ENCODE peak calls at places on chromosomes 2 and 18, in ten cellular contexts. V, G, Z, K, W, D, N, Q, L and F are unnamed samples.

GRCh38 chr2:72605836-72606442 is 219.9 kb downstream of the EXOC6B start:
- DNase-seq in D (no peak), L (no peak), G (no peak), N (no peak), W (no peak), Q (no peak), K (no peak), V (peak), Z (no peak), F (no peak)

GRCh38 chr18:77131100-77131651 is 1.4 kb downstream of the MBP start:
- DNase-seq in V (peak), W (peak), N (no peak), D (peak), G (no peak), L (no peak), Q (no peak), Z (peak), K (no peak), F (no peak)

GRCh38 chr2:26721267-26722032 is 28.9 kb downstream of the KCNK3 start:
- DNase-seq in W (no peak), G (no peak), Q (no peak), K (no peak), N (no peak), L (peak), Z (no peak), V (no peak), D (no peak), F (no peak)

GRCh38 chr2:25251032-25251460 is 82.7 kb upstream of the POMC start:
- DNase-seq in D (peak), L (no peak), K (no peak), V (no peak), W (no peak), Q (no peak), N (no peak), Z (peak), G (no peak), F (peak)

GRCh38 chr2:99607454-99607853 is 117.6 kb upstream of the REV1 start:
- DNase-seq in V (no peak), Z (no peak), G (no peak), W (no peak), D (no peak), L (no peak), Q (no peak), K (no peak), N (no peak), F (no peak)

GRCh38 chr2:161357097-161357496 is 48.9 kb downstream of the PSMD14 start:
- DNase-seq in L (no peak), Q (no peak), V (no peak), G (no peak), D (no peak), W (no peak), N (no peak), Z (no peak), K (no peak), F (no peak)

GRCh38 chr2:133369896-133370295 is 198.4 kb downstream of the NCKAP5 start:
- DNase-seq in V (no peak), L (no peak), Q (no peak), D (no peak), W (no peak), N (no peak), K (no peak), G (no peak), Z (no peak), F (no peak)

GRCh38 chr2:98461650-98462049 is 17.0 kb downstream of the INPP4A start:
- DNase-seq in L (no peak), N (no peak), K (no peak), G (no peak), D (no peak), Q (no peak), V (no peak), W (peak), Z (no peak), F (no peak)

GRCh38 chr18:52008330-52008729 is 331.7 kb upstream of the DCC start:
- DNase-seq in K (no peak), G (no peak), Q (no peak), N (no peak), D (no peak), W (no peak), Z (no peak), V (no peak), L (no peak), F (no peak)

GRCh38 chr2:236747426-236747825 is 177.8 kb downstream of the ACKR3 start:
- DNase-seq in G (no peak), Q (no peak), N (no peak), W (no peak), D (no peak), L (no peak), K (no peak), V (no peak), Z (no peak), F (no peak)

GRCh38 chr2:214801068-214801467 is 8.4 kb downstream of the BARD1 start:
- DNase-seq in L (no peak), W (no peak), Q (no peak), Z (no peak), D (no peak), G (no peak), V (no peak), N (no peak), K (no peak), F (no peak)

GRCh38 chr18:10872297-10872696 is 277.1 kb downstream of the PIEZO2 start:
- DNase-seq in G (no peak), L (no peak), W (no peak), V (no peak), Q (no peak), D (no peak), K (no peak), Z (no peak), N (no peak), F (no peak)

GRCh38 chr2:155310589-155310988 is 612.1 kb downstream of the KCNJ3 start:
- DNase-seq in Q (peak), N (no peak), K (no peak), V (peak), D (peak), W (no peak), G (no peak), Z (no peak), L (no peak), F (no peak)

GRCh38 chr2:19579466-19579865 is 221.0 kb upstream of the OSR1 start:
- DNase-seq in N (no peak), G (no peak), W (no peak), L (no peak), K (no peak), Q (no peak), D (no peak), V (no peak), Z (no peak), F (no peak)

GRCh38 chr2:165015052-165015642 is 59.8 kb upstream of the SLC38A11 start:
- DNase-seq in W (peak), G (no peak), K (no peak), L (peak), Z (no peak), N (peak), V (peak), Q (peak), D (peak), F (peak)

GRCh38 chr2:178070824-178071223 is 1.8 kb downstream of the PDE11A start:
- DNase-seq in L (no peak), V (no peak), Z (no peak), Q (no peak), G (no peak), D (peak), K (no peak), N (no peak), W (no peak), F (no peak)

GRCh38 chr2:31765078-31765835 is 184.5 kb upstream of the SRD5A2 start:
- DNase-seq in Q (no peak), D (no peak), Z (no peak), G (no peak), V (peak), N (no peak), K (peak), W (no peak), L (no peak), F (no peak)

GRCh38 chr2:233412405-233412804 is 58.1 kb downstream of the DGKD start:
- DNase-seq in G (no peak), V (no peak), Q (no peak), K (no peak), W (no peak), D (peak), Z (no peak), N (no peak), L (no peak), F (no peak)

GRCh38 chr2:61255580-61256437 is 93.8 kb downstream of the C2orf74 start:
- DNase-seq in Z (peak), L (no peak), D (peak), N (no peak), V (no peak), G (no peak), Q (no peak), W (no peak), K (peak), F (no peak)

GRCh38 chr2:239154971-239155805 is 245.6 kb downstream of the HDAC4 start:
- DNase-seq in W (peak), G (no peak), V (no peak), Z (no peak), D (no peak), N (no peak), L (peak), Q (no peak), K (no peak), F (no peak)

GRCh38 chr2:68946117-68946516 is 6.6 kb downstream of the GKN2 start:
- DNase-seq in D (no peak), K (no peak), V (no peak), N (no peak), W (no peak), Z (no peak), L (peak), G (no peak), Q (no peak), F (no peak)

GRCh38 chr18:37649416-37649815 is 83.8 kb upstream of the CELF4 start:
- DNase-seq in Z (no peak), N (no peak), V (no peak), W (no peak), G (no peak), L (no peak), K (no peak), D (no peak), Q (no peak), F (no peak)

GRCh38 chr2:175166216-175166824 is 1.7 kb downstream of the ATF2 start:
- DNase-seq in Q (no peak), D (no peak), Z (no peak), V (no peak), W (no peak), L (no peak), G (no peak), N (no peak), K (no peak), F (no peak)

GRCh38 chr2:201257381-201257940 is 2.9 kb upstream of the CASP8 start:
- DNase-seq in L (peak), Q (no peak), N (no peak), W (no peak), Z (peak), K (no peak), V (peak), D (no peak), G (peak), F (peak)

GRCh38 chr2:60806988-60807681 is 51.1 kb downstream of the PAPOLG start:
- DNase-seq in K (peak), L (no peak), W (no peak), Q (no peak), G (peak), V (peak), Z (peak), N (no peak), D (peak), F (no peak)

GRCh38 chr2:154329510-154329909 is 369.0 kb upstream of the KCNJ3 start:
- DNase-seq in N (no peak), L (no peak), W (no peak), K (no peak), G (no peak), Z (no peak), V (no peak), D (no peak), Q (no peak), F (no peak)

GRCh38 chr18:67007085-67007484 is 403.2 kb upstream of the CDH19 start:
- DNase-seq in L (no peak), Z (no peak), Q (no peak), V (no peak), D (no peak), G (no peak), K (no peak), W (no peak), N (no peak), F (no peak)

GRCh38 chr2:8134105-8134903 is 547.6 kb upstream of the ID2 start:
- DNase-seq in D (no peak), N (no peak), Q (no peak), W (no peak), G (no peak), V (peak), K (no peak), Z (no peak), L (no peak), F (no peak)

GRCh38 chr2:21361406-21361805 is 237.6 kb downstream of the TDRD15 start:
- DNase-seq in G (no peak), K (no peak), W (no peak), L (no peak), Q (no peak), D (no peak), Z (no peak), N (no peak), V (no peak), F (no peak)

GRCh38 chr2:240997856-240998705 is at the start of gene SNED1:
- DNase-seq in N (no peak), Q (peak), L (peak), G (peak), Z (peak), K (no peak), D (peak), W (peak), V (peak), F (peak)

GRCh38 chr2:212958757-212959295 is 192.6 kb downstream of the IKZF2 start:
- DNase-seq in K (no peak), N (no peak), L (no peak), V (peak), G (no peak), D (peak), W (no peak), Z (no peak), Q (no peak), F (no peak)

GRCh38 chr2:240820607-240821428 is 799 bp upstream of the KIF1A start:
- DNase-seq in W (peak), Z (peak), Q (no peak), G (no peak), N (no peak), V (peak), L (peak), D (no peak), K (no peak), F (no peak)

GRCh38 chr2:8571792-8572499 is 109.9 kb upstream of the ID2 start:
- DNase-seq in N (no peak), Q (no peak), Z (peak), L (peak), G (no peak), K (no peak), D (no peak), V (no peak), W (no peak), F (no peak)

GRCh38 chr2:56130463-56131070 is 53.2 kb upstream of the CCDC85A start:
- DNase-seq in L (no peak), Q (peak), K (no peak), Z (peak), D (peak), G (no peak), W (no peak), N (no peak), V (peak), F (no peak)

GRCh38 chr2:233244818-233245217 is 6.7 kb upstream of the ATG16L1 start:
- DNase-seq in V (no peak), N (no peak), G (no peak), W (no peak), Z (no peak), K (no peak), Q (no peak), L (no peak), D (peak), F (no peak)

GRCh38 chr2:59184281-59185020 is 943.3 kb upstream of the FANCL start:
- DNase-seq in G (no peak), D (no peak), V (peak), W (no peak), L (no peak), N (no peak), K (no peak), Q (no peak), Z (no peak), F (no peak)

GRCh38 chr2:38750793-38751042 is 443 bp downstream of the SRSF7 start:
- DNase-seq in K (no peak), G (peak), Q (no peak), V (no peak), Z (peak), L (peak), W (peak), D (peak), N (peak), F (peak)

GRCh38 chr2:49532702-49533101 is 378.4 kb upstream of the FSHR start:
- DNase-seq in Q (no peak), V (no peak), G (no peak), D (no peak), N (no peak), W (no peak), Z (no peak), K (no peak), L (no peak), F (no peak)